ENCODE peak calls at places on chromosomes 3 and 15, in eight cellular contexts. One of them, this sample, is unnamed.
A peak's percentile ranks its signal among the peaks of the same experiment; 100 is the strongest.

GRCh38 chr3:187750041-187750512 is 4.8 kb upstream of the BCL6 start:
- DNase-seq in AG09309: no peak
- DNase-seq in mammary epithelial cell: peak; percentile 86
- DNase-seq in B cell: no peak
- DNase-seq in GM12865: peak; percentile 19
- DNase-seq in Peyer's patch: peak; percentile 71
- DNase-seq in cardiac fibroblast: peak; percentile 15
- DNase-seq in endothelial cell of umbilical vein: peak; percentile 50
- DNase-seq in this sample: no peak

GRCh38 chr3:124834723-124835718 is 52.1 kb downstream of the ITGB5 start:
- DNase-seq in AG09309: no peak
- DNase-seq in B cell: no peak
- DNase-seq in Peyer's patch: peak; percentile 83
- DNase-seq in endothelial cell of umbilical vein: peak; percentile 90
- DNase-seq in cardiac fibroblast: peak; percentile 89
- DNase-seq in mammary epithelial cell: peak; percentile 79
- DNase-seq in GM12865: peak; percentile 89
- DNase-seq in this sample: peak; percentile 87

GRCh38 chr15:26295331-26295730 is 432.2 kb upstream of the ATP10A start:
- DNase-seq in GM12865: no peak
- DNase-seq in cardiac fibroblast: no peak
- DNase-seq in endothelial cell of umbilical vein: no peak
- DNase-seq in AG09309: no peak
- DNase-seq in B cell: no peak
- DNase-seq in mammary epithelial cell: no peak
- DNase-seq in Peyer's patch: no peak
- DNase-seq in this sample: no peak

GRCh38 chr15:35301088-35301487 is 216.0 kb upstream of the NANOGP8 start:
- DNase-seq in B cell: no peak
- DNase-seq in AG09309: no peak
- DNase-seq in cardiac fibroblast: no peak
- DNase-seq in mammary epithelial cell: no peak
- DNase-seq in endothelial cell of umbilical vein: no peak
- DNase-seq in Peyer's patch: no peak
- DNase-seq in GM12865: no peak
- DNase-seq in this sample: no peak

GRCh38 chr3:58326267-58326932 is 6.3 kb upstream of the PXK start:
- DNase-seq in endothelial cell of umbilical vein: no peak
- DNase-seq in GM12865: no peak
- DNase-seq in Peyer's patch: no peak
- DNase-seq in AG09309: no peak
- DNase-seq in mammary epithelial cell: no peak
- DNase-seq in B cell: no peak
- DNase-seq in cardiac fibroblast: no peak
- DNase-seq in this sample: no peak

GRCh38 chr15:66252411-66253295 is 897 bp downstream of the MEGF11 start:
- DNase-seq in endothelial cell of umbilical vein: peak; percentile 41
- DNase-seq in Peyer's patch: peak; percentile 64
- DNase-seq in AG09309: no peak
- DNase-seq in B cell: no peak
- DNase-seq in GM12865: peak; percentile 30
- DNase-seq in cardiac fibroblast: peak; percentile 47
- DNase-seq in mammary epithelial cell: peak; percentile 29
- DNase-seq in this sample: peak; percentile 48

GRCh38 chr3:126270145-126270811 is 86.9 kb downstream of the KLF15 start:
- DNase-seq in AG09309: no peak
- DNase-seq in mammary epithelial cell: no peak
- DNase-seq in GM12865: no peak
- DNase-seq in B cell: no peak
- DNase-seq in cardiac fibroblast: peak; percentile 29
- DNase-seq in Peyer's patch: peak; percentile 43
- DNase-seq in endothelial cell of umbilical vein: peak; percentile 81
- DNase-seq in this sample: peak; percentile 78

GRCh38 chr3:113264741-113265140 is 53.4 kb downstream of the BOC start:
- DNase-seq in B cell: no peak
- DNase-seq in Peyer's patch: no peak
- DNase-seq in GM12865: no peak
- DNase-seq in endothelial cell of umbilical vein: no peak
- DNase-seq in AG09309: no peak
- DNase-seq in cardiac fibroblast: no peak
- DNase-seq in mammary epithelial cell: no peak
- DNase-seq in this sample: no peak

GRCh38 chr3:146640955-146641867 is 36.1 kb upstream of the PLSCR5 start:
- DNase-seq in cardiac fibroblast: peak; percentile 71
- DNase-seq in Peyer's patch: no peak
- DNase-seq in endothelial cell of umbilical vein: peak; percentile 69
- DNase-seq in GM12865: peak; percentile 43
- DNase-seq in mammary epithelial cell: peak; percentile 25
- DNase-seq in B cell: no peak
- DNase-seq in AG09309: peak; percentile 7
- DNase-seq in this sample: peak; percentile 51

GRCh38 chr15:96160800-96161199 is 169.7 kb upstream of the NR2F2 start:
- DNase-seq in mammary epithelial cell: no peak
- DNase-seq in endothelial cell of umbilical vein: peak; percentile 52
- DNase-seq in GM12865: no peak
- DNase-seq in Peyer's patch: no peak
- DNase-seq in cardiac fibroblast: no peak
- DNase-seq in B cell: no peak
- DNase-seq in AG09309: no peak
- DNase-seq in this sample: no peak

GRCh38 chr15:91318976-91319714 is 219.1 kb downstream of the SV2B start:
- DNase-seq in cardiac fibroblast: no peak
- DNase-seq in AG09309: no peak
- DNase-seq in Peyer's patch: no peak
- DNase-seq in endothelial cell of umbilical vein: no peak
- DNase-seq in B cell: no peak
- DNase-seq in mammary epithelial cell: no peak
- DNase-seq in GM12865: no peak
- DNase-seq in this sample: no peak

GRCh38 chr3:152264378-152264777 is 4.4 kb upstream of the MBNL1 start:
- DNase-seq in B cell: no peak
- DNase-seq in Peyer's patch: no peak
- DNase-seq in AG09309: no peak
- DNase-seq in cardiac fibroblast: no peak
- DNase-seq in endothelial cell of umbilical vein: no peak
- DNase-seq in GM12865: no peak
- DNase-seq in mammary epithelial cell: no peak
- DNase-seq in this sample: no peak

GRCh38 chr15:82143390-82144047 is 97.7 kb upstream of the MEX3B start:
- DNase-seq in Peyer's patch: no peak
- DNase-seq in GM12865: no peak
- DNase-seq in B cell: no peak
- DNase-seq in cardiac fibroblast: no peak
- DNase-seq in mammary epithelial cell: no peak
- DNase-seq in endothelial cell of umbilical vein: no peak
- DNase-seq in AG09309: no peak
- DNase-seq in this sample: no peak

GRCh38 chr3:128723477-128723876 is 2.5 kb upstream of the RAB7A start:
- DNase-seq in mammary epithelial cell: no peak
- DNase-seq in AG09309: no peak
- DNase-seq in endothelial cell of umbilical vein: no peak
- DNase-seq in GM12865: no peak
- DNase-seq in cardiac fibroblast: no peak
- DNase-seq in Peyer's patch: no peak
- DNase-seq in B cell: no peak
- DNase-seq in this sample: no peak

GRCh38 chr15:81027200-81027599 is 26.5 kb downstream of the TLNRD1 start:
- DNase-seq in GM12865: no peak
- DNase-seq in AG09309: no peak
- DNase-seq in cardiac fibroblast: peak; percentile 9
- DNase-seq in endothelial cell of umbilical vein: no peak
- DNase-seq in mammary epithelial cell: no peak
- DNase-seq in Peyer's patch: no peak
- DNase-seq in B cell: no peak
- DNase-seq in this sample: no peak

GRCh38 chr3:155323063-155323666 is 29.7 kb upstream of the STRIT1 start:
- DNase-seq in B cell: no peak
- DNase-seq in Peyer's patch: peak; percentile 54
- DNase-seq in cardiac fibroblast: peak; percentile 91
- DNase-seq in endothelial cell of umbilical vein: peak; percentile 86
- DNase-seq in GM12865: peak; percentile 76
- DNase-seq in AG09309: peak; percentile 66
- DNase-seq in mammary epithelial cell: peak; percentile 51
- DNase-seq in this sample: peak; percentile 83

GRCh38 chr15:96334017-96334704 is 3.7 kb downstream of the NR2F2 start:
- DNase-seq in cardiac fibroblast: peak; percentile 40
- DNase-seq in GM12865: no peak
- DNase-seq in AG09309: no peak
- DNase-seq in Peyer's patch: no peak
- DNase-seq in B cell: no peak
- DNase-seq in endothelial cell of umbilical vein: peak; percentile 40
- DNase-seq in mammary epithelial cell: no peak
- DNase-seq in this sample: no peak

DNA sequence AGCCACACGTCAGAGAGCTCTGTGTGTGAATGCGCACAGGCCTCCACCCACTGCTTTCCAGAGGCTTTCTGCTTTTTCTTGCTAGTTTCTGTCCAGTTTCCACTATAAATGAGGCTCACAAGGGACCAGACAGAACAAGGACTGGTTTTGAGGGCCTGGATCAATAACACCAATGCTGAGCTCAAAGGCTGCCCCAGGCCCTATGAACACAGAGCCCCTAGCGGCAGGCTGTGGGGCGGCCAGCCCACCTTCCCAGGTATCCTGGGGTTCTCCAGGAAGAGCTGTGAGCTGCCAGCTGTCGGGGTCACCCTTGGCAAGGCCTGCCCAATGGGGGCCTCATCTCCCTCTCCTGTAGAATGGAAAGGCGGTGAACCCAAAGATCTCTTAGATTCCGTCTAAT is 2.2 kb upstream of the ITIH3 start:
- DNase-seq in GM12865: no peak
- DNase-seq in B cell: no peak
- DNase-seq in cardiac fibroblast: no peak
- DNase-seq in AG09309: no peak
- DNase-seq in endothelial cell of umbilical vein: no peak
- DNase-seq in Peyer's patch: no peak
- DNase-seq in mammary epithelial cell: no peak
- DNase-seq in this sample: no peak
- TF ChIP-seq CTCF in GM12865: peak; percentile 46
- TF ChIP-seq CTCF in B cell: no peak
- TF ChIP-seq CTCF in cardiac fibroblast: no peak
- TF ChIP-seq CTCF in AG09309: no peak
- TF ChIP-seq CTCF in endothelial cell of umbilical vein: no peak
- TF ChIP-seq CTCF in Peyer's patch: no peak
- TF ChIP-seq CTCF in mammary epithelial cell: no peak
- TF ChIP-seq CTCF in this sample: peak; percentile 10

DNA sequence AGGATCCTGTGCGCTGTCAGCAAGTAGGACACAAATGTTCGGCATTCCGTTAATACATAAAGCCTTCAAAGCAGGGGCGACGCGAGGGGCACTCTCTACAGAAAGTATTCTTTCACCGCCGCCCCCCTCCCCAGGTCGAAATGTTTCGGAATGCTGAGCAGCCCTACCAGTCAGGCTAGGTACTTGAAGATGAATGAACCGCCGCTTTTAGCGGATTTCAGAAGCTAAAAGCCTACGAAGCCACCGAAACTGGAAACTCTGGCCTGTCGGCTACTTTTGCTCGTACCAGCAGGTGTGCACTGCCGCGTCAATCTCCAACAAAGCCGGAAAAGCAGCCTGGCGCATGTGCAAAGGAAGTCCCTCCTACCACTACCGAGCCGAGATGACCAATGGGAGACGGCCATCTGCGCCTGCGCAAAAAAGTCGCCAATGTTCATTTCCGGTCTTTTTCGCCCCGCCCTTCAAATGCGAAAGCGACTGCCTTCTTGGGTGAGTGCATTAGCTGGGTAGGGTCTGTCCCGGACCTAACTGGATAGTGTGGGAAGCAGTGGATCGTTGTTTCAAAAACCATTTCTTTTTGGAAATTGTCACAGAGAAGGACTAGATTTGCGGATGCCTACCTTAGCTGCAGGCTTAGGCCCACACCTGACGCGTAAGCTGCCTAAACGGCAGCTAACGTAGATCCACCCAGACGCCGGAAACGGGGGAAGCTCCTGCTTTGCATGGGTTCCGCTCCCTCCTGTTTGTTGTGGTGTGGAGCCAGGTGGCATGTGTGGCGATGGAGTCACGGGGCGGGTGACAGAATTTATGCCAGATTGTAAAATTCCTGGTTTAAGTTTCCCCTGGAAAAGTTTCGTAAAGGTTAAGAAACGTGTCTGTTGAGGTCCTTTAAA is at the start of gene WDR5B:
- DNase-seq in B cell: peak; percentile 99
- DNase-seq in Peyer's patch: peak; percentile 99
- DNase-seq in cardiac fibroblast: peak; percentile 99
- DNase-seq in GM12865: peak; percentile 99
- DNase-seq in AG09309: peak; percentile 93
- DNase-seq in endothelial cell of umbilical vein: peak; percentile 99
- DNase-seq in mammary epithelial cell: peak; percentile 97
- DNase-seq in this sample: peak; percentile 98
- TF ChIP-seq CTCF in B cell: no peak
- TF ChIP-seq CTCF in Peyer's patch: no peak
- TF ChIP-seq CTCF in cardiac fibroblast: no peak
- TF ChIP-seq CTCF in GM12865: no peak
- TF ChIP-seq CTCF in AG09309: no peak
- TF ChIP-seq CTCF in endothelial cell of umbilical vein: no peak
- TF ChIP-seq CTCF in mammary epithelial cell: peak; percentile 17
- TF ChIP-seq CTCF in this sample: no peak

DNA sequence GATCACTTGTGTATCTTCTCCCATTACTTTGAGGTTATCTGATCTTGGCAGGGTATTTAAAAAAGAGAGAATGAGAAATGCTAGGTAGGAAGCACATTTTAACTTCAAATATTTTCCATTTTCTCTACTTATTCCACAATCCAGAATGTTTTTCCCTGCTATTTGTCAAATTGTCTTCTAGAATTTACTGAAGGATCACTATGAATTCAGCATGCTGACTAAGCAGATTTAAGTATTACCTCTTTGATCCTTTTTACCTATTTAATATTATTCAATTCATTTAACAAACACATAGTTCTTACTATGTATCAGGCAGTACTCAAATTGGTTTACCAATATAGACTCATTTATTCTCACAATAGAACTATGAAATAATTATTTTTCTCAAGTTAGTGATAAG is 463.4 kb upstream of the ARL6 start:
- DNase-seq in GM12865: no peak
- DNase-seq in cardiac fibroblast: no peak
- DNase-seq in endothelial cell of umbilical vein: no peak
- DNase-seq in Peyer's patch: no peak
- DNase-seq in mammary epithelial cell: no peak
- DNase-seq in B cell: no peak
- DNase-seq in AG09309: no peak
- DNase-seq in this sample: no peak
- TF ChIP-seq CTCF in GM12865: no peak
- TF ChIP-seq CTCF in cardiac fibroblast: no peak
- TF ChIP-seq CTCF in endothelial cell of umbilical vein: no peak
- TF ChIP-seq CTCF in Peyer's patch: no peak
- TF ChIP-seq CTCF in mammary epithelial cell: no peak
- TF ChIP-seq CTCF in B cell: no peak
- TF ChIP-seq CTCF in AG09309: no peak
- TF ChIP-seq CTCF in this sample: no peak

DNA sequence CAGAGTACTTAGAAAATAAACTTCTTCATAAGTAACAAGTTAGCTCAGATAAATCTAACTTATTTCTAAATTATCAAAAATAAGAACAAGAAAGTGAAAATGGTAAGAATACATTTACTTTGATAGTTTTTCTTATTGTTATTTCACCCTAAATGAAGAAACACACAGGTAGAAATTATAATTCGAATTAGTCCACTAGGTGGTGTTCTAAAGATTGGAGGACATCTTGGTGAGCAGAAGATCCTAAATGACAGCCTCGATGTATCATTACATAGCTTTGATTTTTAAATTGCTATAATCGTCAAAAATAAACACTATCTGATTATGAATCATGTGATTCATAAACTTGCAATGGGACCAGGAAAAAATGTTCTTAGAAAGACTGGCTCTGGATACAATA is 280.8 kb upstream of the UBE2E2 start:
- DNase-seq in GM12865: peak; percentile 38
- DNase-seq in Peyer's patch: no peak
- DNase-seq in endothelial cell of umbilical vein: peak; percentile 6
- DNase-seq in cardiac fibroblast: peak; percentile 35
- DNase-seq in AG09309: no peak
- DNase-seq in B cell: no peak
- DNase-seq in mammary epithelial cell: peak; percentile 5
- DNase-seq in this sample: peak; percentile 34
- TF ChIP-seq CTCF in GM12865: no peak
- TF ChIP-seq CTCF in Peyer's patch: no peak
- TF ChIP-seq CTCF in endothelial cell of umbilical vein: no peak
- TF ChIP-seq CTCF in cardiac fibroblast: peak; percentile 25
- TF ChIP-seq CTCF in AG09309: peak; percentile 29
- TF ChIP-seq CTCF in B cell: peak; percentile 52
- TF ChIP-seq CTCF in mammary epithelial cell: peak; percentile 46
- TF ChIP-seq CTCF in this sample: peak; percentile 26